ENCODE peak calls at places on chromosomes 7 and 10, in seven cellular contexts. N is A549, L is transverse colon, P is SK-N-SH, B is ovary, V is HepG2, R is sigmoid colon. S is an unnamed sample.

GRCh38 chr7:159028456-159029401 is 115.9 kb downstream of the VIPR2 start:
- DNase-seq in P (no peak), R (peak), B (peak), V (no peak), L (peak), N (no peak), S (peak)

GRCh38 chr7:2158331-2159175 is 74.2 kb downstream of the MAD1L1 start:
- DNase-seq in V (no peak), P (no peak), R (peak), L (peak), B (no peak), N (no peak), S (no peak)

GRCh38 chr7:128860158-128861073 is 2.2 kb upstream of the ATP6V1F start:
- DNase-seq in R (no peak), B (no peak), P (no peak), N (no peak), L (no peak), V (no peak), S (no peak)

GRCh38 chr7:2116903-2117680 is 115.7 kb downstream of the MAD1L1 start:
- DNase-seq in L (no peak), V (no peak), B (no peak), P (peak), N (no peak), R (peak), S (peak)

GRCh38 chr10:27742195-27742925 is 3.3 kb downstream of the MKX start:
- DNase-seq in P (peak), B (peak), R (peak), V (peak), N (peak), L (peak), S (peak)

GRCh38 chr7:122675011-122675410 is 23.9 kb downstream of the RNF133 start:
- DNase-seq in L (no peak), P (no peak), B (no peak), R (no peak), N (no peak), V (no peak), S (no peak)

GRCh38 chr7:4849390-4849789 is 12.4 kb downstream of the PAPOLB start:
- DNase-seq in R (no peak), N (peak), B (no peak), L (no peak), V (peak), P (peak), S (no peak)

GRCh38 chr10:62619409-62619730 is 185.2 kb upstream of the ADO start:
- DNase-seq in N (no peak), P (no peak), L (no peak), V (no peak), R (no peak), B (no peak), S (no peak)

GRCh38 chr10:109668137-109668536 is 255.2 kb downstream of the XPNPEP1 start:
- DNase-seq in P (no peak), L (no peak), V (no peak), B (no peak), R (no peak), N (no peak), S (no peak)

GRCh38 chr10:11045995-11046394 is 28.3 kb downstream of the CELF2 start:
- DNase-seq in R (no peak), P (no peak), L (no peak), V (no peak), B (peak), N (no peak), S (no peak)
- H3K4me3 ChIP-seq in R (peak), P (no peak), L (no peak), V (no peak), B (no peak), N (no peak), S (no peak)

GRCh38 chr7:42493436-42494198 is 256.6 kb upstream of the GLI3 start:
- DNase-seq in P (peak), L (peak), B (peak), R (peak), V (no peak), N (peak), S (peak)
- TF ChIP-seq EP300 in P (no peak), L (peak), B (peak), R (peak), V (no peak), N (no peak), S (peak)

DNA sequence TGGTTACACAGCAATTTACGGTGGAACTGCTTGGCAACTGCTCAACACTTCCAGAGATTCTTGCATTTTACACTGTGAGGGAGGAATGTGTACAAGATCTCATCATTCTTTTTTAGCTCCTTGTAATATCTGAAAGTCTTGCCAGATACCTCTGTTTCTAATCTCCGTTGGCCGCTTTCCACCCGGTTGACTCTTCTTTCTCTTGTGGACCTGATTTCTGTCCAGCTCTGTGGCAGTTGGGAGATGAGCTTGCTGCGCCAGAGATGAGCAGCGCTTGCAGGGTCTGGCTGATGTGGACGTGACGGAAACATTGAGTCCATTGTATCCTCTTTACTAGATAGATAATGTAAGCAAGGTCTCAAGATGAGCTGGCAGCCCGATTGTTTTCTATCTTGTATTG is 27.6 kb downstream of the SPAG6 start:
- DNase-seq in B (no peak), V (no peak), P (no peak), R (no peak), L (no peak), N (no peak), S (no peak)
- H3K4me3 ChIP-seq in B (no peak), V (no peak), P (no peak), R (no peak), L (no peak), N (no peak), S (no peak)

DNA sequence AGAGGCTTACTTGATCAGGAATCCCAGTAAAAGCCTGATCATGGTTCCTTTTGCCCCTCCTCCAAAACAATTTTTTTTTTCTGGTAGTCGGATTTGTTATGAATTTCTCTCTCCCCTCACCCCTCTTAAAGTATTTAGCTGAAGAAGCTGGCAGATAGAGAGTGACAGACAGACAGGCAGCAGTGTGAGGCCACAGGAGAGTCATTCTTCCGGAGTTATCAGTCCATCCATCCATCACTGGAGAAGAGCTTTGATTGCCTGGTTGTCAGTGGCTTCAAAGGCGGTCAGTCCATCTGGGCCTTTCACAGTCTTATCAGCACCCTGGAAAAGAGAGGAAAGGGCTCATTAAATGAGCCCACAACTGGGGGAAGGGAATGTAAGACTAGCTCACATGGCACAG is 47.5 kb downstream of the MTPN start:
- DNase-seq in R (no peak), N (no peak), P (peak), V (peak), L (no peak), B (no peak), S (no peak)
- TF ChIP-seq EP300 in R (no peak), N (no peak), P (no peak), V (no peak), L (no peak), B (no peak), S (no peak)

GRCh38 chr10:52597189-52597863 is 175.3 kb downstream of the MBL2 start:
- DNase-seq in V (no peak), P (no peak), N (no peak), R (no peak), B (no peak), L (no peak), S (no peak)
- H3K4me3 ChIP-seq in V (no peak), P (peak), N (peak), R (no peak), B (no peak), L (no peak), S (no peak)

GRCh38 chr10:48776528-48776927 is 91.9 kb downstream of the WDFY4 start:
- DNase-seq in N (no peak), R (no peak), V (no peak), L (no peak), B (no peak), P (no peak), S (no peak)

GRCh38 chr10:48777056-48777455 is 92.4 kb downstream of the WDFY4 start:
- DNase-seq in B (no peak), L (no peak), R (no peak), N (no peak), P (no peak), V (no peak), S (no peak)

GRCh38 chr10:48779077-48779476 is 94.4 kb downstream of the WDFY4 start:
- DNase-seq in L (no peak), R (no peak), B (no peak), V (no peak), P (no peak), N (no peak), S (no peak)

GRCh38 chr10:48779546-48780152 is 95.0 kb downstream of the WDFY4 start:
- DNase-seq in L (no peak), B (no peak), V (no peak), N (no peak), P (no peak), R (no peak), S (no peak)

GRCh38 chr10:48778193-48778857 is 93.7 kb downstream of the WDFY4 start:
- DNase-seq in R (no peak), B (no peak), L (no peak), N (no peak), P (no peak), V (no peak), S (no peak)
- TF ChIP-seq EP300 in R (no peak), B (no peak), L (no peak), N (no peak), P (no peak), V (no peak), S (no peak)

DNA sequence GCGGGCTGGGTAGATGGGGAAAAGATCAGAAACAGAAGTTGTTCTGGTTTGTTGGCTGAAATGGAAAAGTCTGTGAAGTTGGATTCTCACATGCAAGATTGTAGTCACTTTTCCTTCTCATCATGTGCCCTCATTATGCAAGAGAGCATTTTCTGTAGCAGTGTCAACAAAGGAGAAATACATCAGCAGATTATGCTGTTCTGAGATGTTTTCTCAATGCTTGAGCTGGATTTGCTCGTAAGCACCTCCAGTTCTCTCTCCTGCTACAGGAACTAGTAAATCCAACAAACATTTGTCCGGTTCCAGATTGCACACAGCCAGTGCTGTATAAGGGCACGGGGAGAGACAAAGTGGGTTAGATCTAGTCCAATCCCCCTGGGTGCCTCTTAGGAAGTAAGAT is 90.0 kb downstream of the GATA3 start:
- DNase-seq in N (no peak), P (no peak), V (no peak), L (no peak), R (no peak), B (no peak), S (no peak)
- H3K4me3 ChIP-seq in N (no peak), P (no peak), V (no peak), L (no peak), R (no peak), B (no peak), S (no peak)

GRCh38 chr7:30284298-30285066 is at the start of gene ZNRF2:
- DNase-seq in P (peak), B (peak), V (peak), R (peak), L (peak), N (peak), S (peak)
- TF ChIP-seq EP300 in P (peak), B (peak), V (no peak), R (no peak), L (peak), N (no peak), S (no peak)

DNA sequence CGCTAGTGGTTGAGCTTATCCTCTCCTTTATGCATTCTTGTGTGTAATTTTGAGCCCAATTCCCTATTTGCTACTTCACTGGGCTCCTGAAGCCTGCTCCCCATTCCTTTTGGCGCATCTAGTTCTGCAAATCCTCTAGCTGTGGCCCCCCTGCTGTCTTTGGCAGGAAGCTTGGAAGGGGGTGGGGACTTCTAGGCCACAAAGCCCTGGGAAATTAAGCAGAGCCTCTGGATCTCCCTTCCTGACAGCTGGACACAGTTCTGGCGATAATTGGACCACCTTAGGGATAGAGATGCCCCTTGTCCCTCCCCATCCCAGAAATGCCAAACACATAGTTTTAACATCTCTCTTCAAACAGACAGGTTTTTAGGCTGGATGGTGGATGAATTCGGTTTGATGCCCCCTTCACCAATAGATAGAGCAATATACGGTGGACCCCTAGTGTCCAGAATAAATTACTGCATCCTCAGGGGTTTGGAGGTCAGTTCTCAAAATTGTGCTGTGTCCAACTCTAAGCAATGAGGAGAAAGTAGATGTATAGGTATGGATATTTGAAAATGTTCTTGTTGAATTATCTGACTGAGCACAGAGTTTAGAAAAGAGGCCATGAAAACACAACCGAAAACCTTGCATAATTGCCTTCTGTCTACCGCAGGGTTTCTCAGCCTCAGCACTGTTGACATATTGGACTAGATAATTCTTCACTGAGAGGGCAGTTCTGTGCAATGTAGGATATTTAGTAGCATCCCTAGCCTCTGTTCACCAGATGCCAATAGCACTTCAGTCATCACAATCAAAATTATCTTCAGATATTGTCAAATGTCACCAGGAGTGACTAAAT is 75.5 kb downstream of the PAPSS2 start:
- DNase-seq in V (peak), N (peak), R (no peak), P (peak), L (no peak), B (peak), S (no peak)
- H3K4me3 ChIP-seq in V (no peak), N (no peak), R (no peak), P (no peak), L (no peak), B (no peak), S (no peak)

GRCh38 chr10:124341768-124342135 is 77.0 kb downstream of the OAT start:
- DNase-seq in R (peak), V (no peak), P (no peak), L (no peak), N (no peak), B (no peak), S (no peak)
- TF ChIP-seq EP300 in R (no peak), V (no peak), P (no peak), L (no peak), N (no peak), B (no peak), S (no peak)